ENCODE peak calls at places on chromosomes 5 and 9, in five cellular contexts. Z is left ventricle myocardium inferior, H is stomach, C is upper lobe of right lung, S is pancreas. M is an unnamed sample. For H3K9me3, the result is how much of the 10 kb centered on the place peaks cover.

GRCh38 chr9:89881431-89881830 is 276.6 kb downstream of the GADD45G start:
- DNase-seq in Z (no peak), H (no peak), C (no peak), S (no peak), M (no peak)

GRCh38 chr9:116165912-116166311 is 12.3 kb downstream of the PAPPA start:
- DNase-seq in Z (no peak), H (no peak), C (no peak), S (no peak), M (no peak)

GRCh38 chr9:134061019-134061687 is 6.7 kb downstream of the BRD3 start:
- DNase-seq in Z (no peak), H (no peak), C (peak), S (no peak), M (no peak)

GRCh38 chr5:117220730-117221129 is 646.1 kb upstream of the SEMA6A start:
- DNase-seq in Z (no peak), H (no peak), C (no peak), S (no peak), M (no peak)

GRCh38 chr9:18359335-18359734 is 114.6 kb upstream of the ADAMTSL1 start:
- DNase-seq in Z (no peak), H (no peak), C (no peak), S (no peak), M (no peak)

GRCh38 chr5:97832645-97833296 is 649.7 kb upstream of the RIOK2 start:
- DNase-seq in Z (no peak), H (no peak), C (no peak), S (no peak), M (no peak)

GRCh38 chr5:18197734-18198133 is 563.5 kb downstream of the TAF11L14 start:
- DNase-seq in Z (no peak), H (no peak), C (no peak), S (no peak), M (no peak)

GRCh38 chr5:149423287-149424268 is 44.5 kb upstream of the IL17B start:
- DNase-seq in Z (peak), H (no peak), C (no peak), S (no peak), M (no peak)

GRCh38 chr5:86866036-86866435 is 248.3 kb downstream of the COX7C start:
- DNase-seq in Z (no peak), H (no peak), C (no peak), S (no peak), M (no peak)

GRCh38 chr9:82133973-82134372 is 145.4 kb downstream of the SPATA31D1 start:
- DNase-seq in Z (no peak), H (no peak), C (no peak), S (no peak), M (no peak)

GRCh38 chr5:80109549-80110478 is 74.7 kb downstream of the THBS4 start:
- DNase-seq in Z (peak), H (no peak), C (no peak), S (no peak), M (no peak)

GRCh38 chr9:98385751-98386150 is 130.3 kb upstream of the TBC1D2 start:
- DNase-seq in Z (no peak), H (no peak), C (no peak), S (no peak), M (no peak)

GRCh38 chr5:171242521-171242920 is 66.5 kb upstream of the TLX3 start:
- DNase-seq in Z (no peak), H (no peak), C (no peak), S (no peak), M (no peak)

GRCh38 chr5:175803254-175803653 is 68.1 kb upstream of the CPLX2 start:
- DNase-seq in Z (no peak), H (no peak), C (no peak), S (no peak), M (no peak)

GRCh38 chr9:95107001-95107749 is 210.3 kb downstream of the FANCC start:
- DNase-seq in Z (no peak), H (no peak), C (peak), S (no peak), M (no peak)

GRCh38 chr5:154723740-154724505 is 31.3 kb upstream of the LARP1 start:
- DNase-seq in Z (no peak), H (no peak), C (no peak), S (no peak), M (no peak)

GRCh38 chr9:546797-547223 is 294.7 kb upstream of the DMRT1 start:
- DNase-seq in Z (no peak), H (no peak), C (no peak), S (no peak), M (no peak)

GRCh38 chr9:97525451-97525850 is 24.0 kb downstream of the TMOD1 start:
- DNase-seq in Z (no peak), H (no peak), C (no peak), S (no peak), M (no peak)

GRCh38 chr5:5588386-5588785 is 165.9 kb downstream of the ICE1 start:
- DNase-seq in Z (no peak), H (no peak), C (no peak), S (no peak), M (no peak)

GRCh38 chr9:23825700-23826099 is 340 bp downstream of the ELAVL2 start:
- DNase-seq in Z (no peak), H (no peak), C (no peak), S (no peak), M (no peak)

GRCh38 chr9:73260506-73260905 is 108.8 kb downstream of the ANXA1 start:
- DNase-seq in Z (no peak), H (no peak), C (no peak), S (no peak), M (no peak)

GRCh38 chr5:96189028-96189826 is 227.6 kb upstream of the ELL2 start:
- DNase-seq in Z (no peak), H (no peak), C (no peak), S (no peak), M (no peak)

GRCh38 chr5:173201636-173202265 is 33.3 kb downstream of the NKX2-5 start:
- DNase-seq in Z (no peak), H (no peak), C (no peak), S (no peak), M (no peak)

GRCh38 chr9:86978986-86979385 is 31.7 kb upstream of the GAS1 start:
- DNase-seq in Z (no peak), H (no peak), C (no peak), S (no peak), M (no peak)

GRCh38 chr5:107217721-107218130 is 453.0 kb downstream of the EFNA5 start:
- DNase-seq in Z (peak), H (no peak), C (peak), S (no peak), M (no peak)

GRCh38 chr9:89621031-89621430 is 16.2 kb downstream of the GADD45G start:
- DNase-seq in Z (no peak), H (no peak), C (no peak), S (no peak), M (no peak)

GRCh38 chr5:69007726-69008368 is 86.0 kb upstream of the SLC30A5 start:
- DNase-seq in Z (peak), H (peak), C (no peak), S (peak), M (peak)

GRCh38 chr5:19031491-19031890 is 956.5 kb downstream of the CDH18 start:
- DNase-seq in Z (no peak), H (no peak), C (no peak), S (no peak), M (no peak)

DNA sequence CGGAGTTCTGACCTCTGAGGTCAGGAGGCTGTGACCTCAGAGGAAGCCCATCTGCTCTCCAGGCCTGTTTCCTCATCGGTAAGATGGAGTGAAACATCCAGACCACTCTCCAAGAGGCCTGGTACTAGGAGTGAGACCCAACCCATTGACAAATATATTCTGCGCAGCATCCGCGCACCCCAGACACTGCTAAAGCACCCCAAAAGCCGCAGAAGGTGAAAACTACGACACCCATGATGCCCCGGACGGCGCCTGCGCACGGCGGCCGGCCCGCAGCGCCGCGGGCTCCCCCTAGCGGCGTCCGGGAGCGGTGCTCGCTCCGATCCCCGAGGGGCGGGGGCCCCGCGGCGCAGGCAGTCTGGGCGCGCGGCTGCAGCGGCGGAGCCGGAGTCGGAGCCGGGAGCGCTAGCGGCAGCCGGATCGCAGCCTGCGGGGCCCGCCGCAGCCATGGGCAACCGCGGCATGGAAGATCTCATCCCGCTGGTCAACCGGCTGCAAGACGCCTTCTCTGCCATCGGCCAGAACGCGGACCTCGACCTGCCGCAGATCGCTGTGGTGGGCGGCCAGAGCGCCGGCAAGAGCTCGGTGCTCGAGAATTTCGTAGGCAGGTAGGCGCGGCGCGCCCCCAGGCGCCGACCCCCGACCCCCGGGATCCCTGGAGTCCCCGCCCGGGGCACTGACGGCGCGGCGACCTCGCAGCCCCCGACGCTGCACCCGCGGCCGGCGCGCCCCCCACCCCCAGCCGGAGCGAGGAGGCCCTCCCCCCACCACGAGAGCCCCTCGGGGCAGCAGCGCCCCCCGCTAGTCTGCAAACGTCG is at the start of gene DNM1:
- DNase-seq in Z (peak), H (peak), C (peak), S (peak), M (peak)
- TF ChIP-seq CTCF in Z (peak), H (peak), C (peak), S (peak), M (peak)

GRCh38 chr5:65916636-65917035 is 9.7 kb upstream of the ERBIN start:
- DNase-seq in Z (no peak), H (no peak), C (no peak), S (no peak), M (no peak)

GRCh38 chr5:65914644-65915196 is 11.7 kb upstream of the ERBIN start:
- DNase-seq in Z (no peak), H (no peak), C (no peak), S (no peak), M (no peak)

GRCh38 chr5:65913519-65913918 is 12.9 kb upstream of the ERBIN start:
- DNase-seq in Z (no peak), H (no peak), C (no peak), S (no peak), M (no peak)

GRCh38 chr5:65916066-65916465 is 10.3 kb upstream of the ERBIN start:
- DNase-seq in Z (no peak), H (no peak), C (no peak), S (no peak), M (no peak)

GRCh38 chr5:65912311-65912710 is 14.1 kb upstream of the ERBIN start:
- DNase-seq in Z (no peak), H (no peak), C (no peak), S (no peak), M (no peak)
- H3K27ac ChIP-seq in Z (no peak), H (no peak), C (no peak), S (no peak), M (no peak)

GRCh38 chr9:7333714-7334113 is 465.9 kb downstream of the DMAC1 start:
- DNase-seq in Z (no peak), H (no peak), C (no peak), S (no peak), M (no peak)

GRCh38 chr9:7332780-7333179 is 466.8 kb downstream of the DMAC1 start:
- DNase-seq in Z (no peak), H (no peak), C (no peak), S (no peak), M (no peak)

GRCh38 chr9:7325980-7326379 is 473.6 kb downstream of the DMAC1 start:
- DNase-seq in Z (no peak), H (no peak), C (no peak), S (no peak), M (no peak)

GRCh38 chr9:7324031-7324654 is 475.4 kb downstream of the DMAC1 start:
- DNase-seq in Z (no peak), H (no peak), C (no peak), S (no peak), M (no peak)

DNA sequence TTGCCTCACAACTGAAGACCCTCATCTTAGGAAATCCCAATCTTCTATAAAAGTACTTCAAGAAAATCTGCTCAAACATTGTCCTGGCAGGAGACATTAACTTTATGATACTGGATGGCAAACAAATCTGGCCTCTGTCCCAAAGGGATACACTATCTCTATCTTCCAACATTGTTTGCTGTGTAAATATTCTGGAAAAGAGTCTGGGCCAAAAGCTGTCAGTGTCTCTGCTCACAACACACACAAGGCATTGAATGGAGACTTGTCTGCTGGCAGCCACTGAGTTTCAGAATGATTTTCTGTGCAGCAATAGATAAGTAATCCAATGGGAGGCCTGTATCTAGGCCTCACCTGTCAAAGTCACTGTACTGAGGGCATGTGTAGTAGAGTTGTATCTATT is 471.1 kb downstream of the DMAC1 start:
- DNase-seq in Z (no peak), H (no peak), C (no peak), S (no peak), M (no peak)
- H3K9me3 ChIP-seq in Z (under half), H (under half), C (under half), S (under half), M (under half)

GRCh38 chr9:35675732-35676392 is 2.1 kb downstream of the CA9 start:
- DNase-seq in Z (no peak), H (peak), C (no peak), S (no peak), M (no peak)
- TF ChIP-seq CTCF in Z (peak), H (no peak), C (no peak), S (no peak), M (no peak)

DNA sequence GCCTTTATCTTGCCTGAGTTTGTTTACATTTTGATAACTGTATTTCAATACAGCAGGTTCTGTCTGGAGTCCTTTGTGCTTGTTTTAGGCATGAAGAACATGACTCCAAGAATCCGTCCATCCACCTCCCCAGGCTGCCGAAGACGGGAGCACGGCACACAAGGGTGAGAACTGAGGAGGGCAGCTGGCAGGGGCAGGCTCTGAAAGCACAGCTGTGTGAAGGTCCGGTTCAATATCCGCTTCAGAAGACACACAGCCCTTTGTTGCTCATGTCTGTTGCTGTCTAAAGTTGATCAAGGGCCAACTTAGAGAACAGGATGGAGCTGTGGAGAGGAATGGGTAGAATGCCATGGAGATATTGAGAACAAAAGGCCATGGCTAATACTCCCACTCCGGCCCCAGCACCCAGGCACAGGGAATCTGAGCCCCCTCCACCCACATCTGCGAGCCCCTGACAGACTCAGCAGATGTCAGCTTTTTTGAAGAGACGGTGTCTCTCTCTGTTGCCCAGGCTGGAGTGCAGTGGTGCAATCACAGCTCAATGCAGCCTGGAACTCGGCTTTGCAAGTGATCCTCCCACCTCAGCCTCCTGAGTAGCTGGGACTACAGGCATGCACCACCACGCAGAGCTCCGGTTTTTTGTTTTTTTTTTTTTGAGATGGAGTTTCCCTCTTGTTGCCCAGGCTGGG is 58.5 kb upstream of the GNE start:
- DNase-seq in Z (no peak), H (peak), C (no peak), S (no peak), M (no peak)
- H3K27ac ChIP-seq in Z (no peak), H (peak), C (no peak), S (peak), M (no peak)

DNA sequence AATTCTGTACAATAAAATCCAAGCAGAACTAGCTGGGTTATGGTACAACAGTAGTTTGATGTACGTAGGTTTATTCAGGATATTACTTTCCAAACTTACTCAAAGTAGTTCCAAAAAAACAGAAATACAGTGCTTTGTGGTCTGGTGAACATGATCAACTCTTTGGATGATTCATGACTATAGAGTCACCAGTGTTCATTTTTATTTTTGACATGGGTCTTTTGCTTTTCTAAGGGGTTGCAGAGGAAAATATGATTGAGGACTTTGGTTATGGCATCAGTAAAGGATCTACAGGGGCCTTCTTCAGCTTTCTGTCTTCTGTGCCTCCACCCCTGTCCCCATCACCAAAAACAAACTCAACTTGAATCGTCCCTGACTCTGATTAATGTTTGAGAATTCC is 127.2 kb downstream of the TLE4 start:
- DNase-seq in Z (no peak), H (no peak), C (no peak), S (no peak), M (no peak)
- H3K9me3 ChIP-seq in Z (under half), H (under half), C (under half), S (under half), M (under half)

GRCh38 chr5:179866241-179867078 is 7.8 kb upstream of the MRNIP start:
- DNase-seq in Z (no peak), H (no peak), C (no peak), S (no peak), M (no peak)
- TF ChIP-seq CTCF in Z (peak), H (no peak), C (no peak), S (no peak), M (no peak)

GRCh38 chr5:150513375-150514309 is 5.7 kb downstream of the NDST1 start:
- DNase-seq in Z (no peak), H (no peak), C (no peak), S (no peak), M (no peak)
- H3K27ac ChIP-seq in Z (peak), H (peak), C (peak), S (peak), M (no peak)